ENCODE peak calls at places on chromosome X, in four cellular contexts. L is activated gamma-delta T cell, T is NCI-H69, C is germinal center. A is an unnamed sample.

GRCh38 chrX:154374361-154375155 is at the start of gene FLNA:
- DNase-seq in L (no peak), T (peak; percentile 56), C (no peak), A (peak; percentile 58)

GRCh38 chrX:30593435-30594200 is 16.1 kb upstream of the TASL start:
- DNase-seq in L (no peak), T (peak; percentile 21), C (no peak), A (peak; percentile 1)

GRCh38 chrX:112687189-112687691 is 7.5 kb upstream of the LHFPL1 start:
- DNase-seq in L (no peak), T (peak; percentile 14), C (no peak), A (no peak)

GRCh38 chrX:69389221-69389620 is 114.9 kb upstream of the NALF2 start:
- DNase-seq in L (no peak), T (no peak), C (no peak), A (no peak)

GRCh38 chrX:150041208-150041607 is 102.9 kb upstream of the EOLA2 start:
- DNase-seq in L (no peak), T (no peak), C (no peak), A (peak; percentile 2)

GRCh38 chrX:110322603-110323002 is 4.7 kb upstream of the AMMECR1 start:
- DNase-seq in L (no peak), T (peak; percentile 81), C (no peak), A (no peak)

GRCh38 chrX:53357799-53358530 is 64.5 kb downstream of the SMC1A start:
- DNase-seq in L (no peak), T (peak; percentile 20), C (no peak), A (peak; percentile 54)

GRCh38 chrX:47321978-47322377 is 48.4 kb upstream of the ZNF157 start:
- DNase-seq in L (no peak), T (no peak), C (no peak), A (peak; percentile 22)

GRCh38 chrX:40095588-40096394 is 2.0 kb downstream of the BCOR start:
- DNase-seq in L (no peak), T (peak; percentile 60), C (no peak), A (peak; percentile 58)

GRCh38 chrX:84729809-84730208 is 227.6 kb upstream of the HDX start:
- DNase-seq in L (no peak), T (peak; percentile 60), C (peak; percentile 19), A (peak; percentile 31)